ENCODE peak calls at places on chromosomes 2 and 18, in six cellular contexts. E, P, C, B, T and G are unnamed samples.

GRCh38 chr2:210546424-210547223 is 9.8 kb upstream of the CPS1 start:
- DNase-seq in P (no peak), T (no peak), B (no peak), E (no peak), C (no peak), G (no peak)

GRCh38 chr2:129767987-129768386 is 211.5 kb upstream of the RAB6C start:
- DNase-seq in C (no peak), T (no peak), B (peak; percentile 57), P (no peak), E (no peak), G (no peak)

GRCh38 chr2:67600472-67600871 is 203.3 kb downstream of the ETAA1 start:
- DNase-seq in P (no peak), B (no peak), C (no peak), T (no peak), E (no peak), G (no peak)

GRCh38 chr2:96869824-96870630 is at the start of gene SEMA4C:
- DNase-seq in B (no peak), E (no peak), P (peak; percentile 50), T (no peak), C (peak; percentile 76), G (no peak)

GRCh38 chr2:112958428-112959108 is 19.2 kb upstream of the IL36G start:
- DNase-seq in T (no peak), B (peak; percentile 74), E (peak; percentile 57), C (no peak), P (peak; percentile 33), G (peak; percentile 11)

GRCh38 chr2:68203587-68203986 is 45.9 kb downstream of the PNO1 start:
- DNase-seq in P (no peak), B (no peak), T (no peak), C (no peak), E (no peak), G (peak; percentile 30)

GRCh38 chr2:116435648-116436047 is 1378.8 kb upstream of the DDX18 start:
- DNase-seq in T (no peak), B (no peak), E (no peak), P (no peak), C (no peak), G (no peak)

GRCh38 chr2:23293063-23293462 is 91.9 kb upstream of the KLHL29 start:
- DNase-seq in E (no peak), B (no peak), C (peak; percentile 31), T (peak; percentile 59), P (no peak), G (no peak)

GRCh38 chr2:100739735-100740432 is 80.1 kb upstream of the NPAS2 start:
- DNase-seq in B (peak; percentile 74), P (no peak), T (no peak), C (no peak), E (no peak), G (no peak)

GRCh38 chr18:55287146-55287806 is 300.7 kb downstream of the TCF4 start:
- DNase-seq in E (no peak), B (no peak), C (no peak), T (no peak), P (no peak), G (no peak)

GRCh38 chr2:158688722-158689121 is 106.4 kb upstream of the DAPL1 start:
- DNase-seq in E (peak; percentile 47), P (peak; percentile 18), B (peak; percentile 45), C (no peak), T (no peak), G (no peak)

GRCh38 chr2:208718828-208719227 is 312.2 kb downstream of the PTH2R start:
- DNase-seq in P (no peak), E (no peak), T (no peak), C (no peak), B (no peak), G (no peak)

GRCh38 chr18:26459884-26460283 is 88.5 kb downstream of the KCTD1 start:
- DNase-seq in T (no peak), B (no peak), E (no peak), P (no peak), C (no peak), G (no peak)

GRCh38 chr2:30293303-30293912 is 62.1 kb downstream of the LBH start:
- DNase-seq in P (peak; percentile 52), C (peak; percentile 40), T (no peak), B (no peak), E (peak; percentile 100), G (no peak)

GRCh38 chr2:241724259-241724974 is 10.0 kb upstream of the D2HGDH start:
- DNase-seq in E (no peak), B (no peak), T (no peak), P (no peak), C (no peak), G (no peak)

GRCh38 chr18:23994361-23994902 is 20.1 kb upstream of the TTC39C start:
- DNase-seq in P (peak; percentile 15), E (peak; percentile 96), T (peak; percentile 36), C (peak; percentile 44), B (no peak), G (no peak)

GRCh38 chr18:48785686-48786470 is 164.9 kb downstream of the SMAD7 start:
- DNase-seq in T (no peak), P (no peak), C (no peak), E (no peak), B (no peak), G (no peak)

GRCh38 chr2:212520340-212520739 is 18.3 kb downstream of the ERBB4 start:
- DNase-seq in T (no peak), P (no peak), B (no peak), E (no peak), C (no peak), G (no peak)

GRCh38 chr18:58674863-58675472 is 3.7 kb downstream of the MALT1 start:
- DNase-seq in T (no peak), C (no peak), P (peak; percentile 32), B (no peak), E (peak; percentile 52), G (no peak)
- TF ChIP-seq POLR2A in T (no peak), C (no peak), P (no peak), B (no peak), E (no peak), G (no peak)

DNA sequence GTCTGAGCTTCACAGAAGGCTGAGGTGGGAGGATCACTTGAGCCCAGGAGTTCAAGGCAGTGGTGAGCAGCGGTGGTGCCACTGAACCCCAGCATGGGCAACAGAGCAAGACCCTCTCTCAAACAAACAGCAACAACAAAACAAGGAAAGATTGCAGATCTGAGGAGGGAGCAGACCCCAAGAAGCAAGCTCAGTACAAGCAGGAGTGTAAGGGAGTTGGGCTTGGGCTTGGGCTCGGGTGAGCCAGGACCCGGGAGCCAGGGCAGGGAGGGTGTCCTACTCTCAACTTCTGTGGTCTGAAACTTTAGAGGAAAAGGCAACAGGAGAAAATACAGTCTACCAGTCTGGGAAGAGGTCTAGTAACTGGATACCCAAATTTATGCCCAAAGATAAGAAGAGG is 92.0 kb upstream of the RAB12 start:
- DNase-seq in T (no peak), B (peak; percentile 87), C (no peak), E (no peak), P (no peak), G (no peak)
- TF ChIP-seq POLR2A in T (no peak), B (no peak), C (no peak), E (no peak), P (no peak), G (no peak)

GRCh38 chr2:45823723-45824206 is 172.3 kb downstream of the PRKCE start:
- DNase-seq in C (peak; percentile 47), B (no peak), T (peak; percentile 97), E (no peak), P (peak; percentile 76), G (no peak)
- TF ChIP-seq POLR2A in C (no peak), B (no peak), T (no peak), E (no peak), P (no peak), G (no peak)

DNA sequence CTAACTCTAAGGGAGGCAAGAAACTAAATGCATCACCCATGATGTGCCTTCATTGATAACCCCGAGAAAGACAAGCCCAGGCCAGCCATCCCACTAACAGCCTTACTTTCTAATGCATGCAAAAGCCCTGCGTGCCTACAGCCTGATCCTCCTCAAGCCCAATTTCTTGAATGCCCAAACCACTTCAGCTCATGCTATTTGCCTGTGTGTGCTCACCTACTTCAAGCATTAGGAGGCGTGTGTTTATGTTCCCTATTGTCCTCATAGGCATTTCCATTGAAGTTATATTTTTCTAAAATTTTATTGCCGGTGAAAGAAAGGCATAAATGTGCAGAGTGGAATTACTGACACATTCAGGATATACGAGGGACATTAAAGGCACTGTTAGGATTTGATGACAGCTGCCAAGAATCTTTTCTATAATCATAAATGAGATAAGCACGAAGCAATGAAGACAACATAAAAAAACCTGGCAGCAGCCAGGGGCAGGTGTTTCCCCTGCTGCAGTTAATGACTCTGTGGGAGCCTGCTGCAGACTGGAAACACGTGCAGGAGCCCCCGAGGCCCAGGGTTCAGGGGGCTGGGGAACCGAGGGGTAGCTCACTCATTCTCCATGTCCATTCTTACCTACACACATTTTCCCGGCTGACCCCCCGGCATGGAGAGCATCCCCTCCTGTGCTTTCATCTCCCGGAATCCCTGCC is 292.2 kb upstream of the SIX2 start:
- DNase-seq in C (no peak), T (no peak), B (no peak), P (no peak), E (no peak), G (no peak)
- TF ChIP-seq POLR2A in C (no peak), T (no peak), B (no peak), P (no peak), E (no peak), G (no peak)

DNA sequence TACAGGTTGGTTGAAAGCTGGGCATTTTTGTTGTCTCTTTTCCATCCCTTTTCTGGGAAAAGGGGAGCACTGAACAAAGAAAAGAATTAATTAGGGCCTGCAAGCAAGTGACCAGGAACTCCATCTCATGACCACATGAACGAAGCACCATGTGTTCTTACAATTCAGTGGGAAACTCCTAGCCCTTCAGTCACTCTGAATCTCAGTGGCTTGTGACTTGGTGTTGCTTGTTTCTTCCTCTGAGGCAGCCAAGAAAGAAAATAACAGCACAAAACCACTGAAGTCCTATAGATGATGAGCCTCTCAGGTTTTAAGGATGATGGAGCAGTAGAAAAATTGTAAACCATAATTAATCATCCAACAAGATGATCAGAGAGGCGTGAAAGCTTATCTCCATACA is 129.0 kb upstream of the CAB39 start:
- DNase-seq in B (no peak), P (no peak), C (no peak), E (no peak), T (no peak), G (no peak)
- TF ChIP-seq POLR2A in B (no peak), P (no peak), C (no peak), E (no peak), T (no peak), G (peak; percentile 38)

GRCh38 chr18:31685097-31686082 is 1.0 kb upstream of the B4GALT6 start:
- DNase-seq in P (peak; percentile 26), T (no peak), B (no peak), E (peak; percentile 54), C (peak; percentile 45), G (peak; percentile 63)
- TF ChIP-seq POLR2A in P (no peak), T (no peak), B (no peak), E (no peak), C (peak; percentile 15), G (peak; percentile 70)

GRCh38 chr2:178480227-178481181 is at the start of gene PLEKHA3:
- DNase-seq in E (peak; percentile 94), T (peak; percentile 84), B (peak; percentile 98), C (peak; percentile 98), P (peak; percentile 91), G (peak; percentile 64)
- TF ChIP-seq POLR2A in E (peak; percentile 84), T (no peak), B (peak; percentile 22), C (peak; percentile 80), P (peak; percentile 39), G (peak; percentile 42)